ENCODE peak calls at places on chromosomes 3 and 15, in five cellular contexts. Q is uterus; G is endothelial cell of umbilical vein; H is CD8-positive, alpha-beta T cell; J is right lobe of liver. R is an unnamed sample.

GRCh38 chr15:29461877-29462276 is 192.3 kb upstream of the NSMCE3 start:
- DNase-seq in Q (no peak), G (no peak), H (no peak), J (no peak), R (no peak)

GRCh38 chr3:33061782-33062181 is 35.2 kb downstream of the GLB1 start:
- DNase-seq in J (no peak), Q (no peak), G (no peak), H (no peak), R (no peak)

GRCh38 chr3:148006508-148006907 is 597.3 kb downstream of the ZIC1 start:
- DNase-seq in J (no peak), Q (no peak), H (no peak), G (no peak), R (no peak)

GRCh38 chr3:15629860-15630597 is 28.5 kb downstream of the BTD start:
- DNase-seq in J (no peak), G (peak; percentile 91), Q (peak; percentile 77), H (peak; percentile 34), R (no peak)

GRCh38 chr15:67674983-67675382 is 132.5 kb downstream of the MAP2K5 start:
- DNase-seq in Q (no peak), H (no peak), G (no peak), J (no peak), R (no peak)

GRCh38 chr3:47464603-47465002 is 11.1 kb downstream of the SCAP start:
- DNase-seq in Q (no peak), J (no peak), G (peak; percentile 37), H (no peak), R (no peak)

GRCh38 chr3:61975199-61975598 is 398.2 kb downstream of the FEZF2 start:
- DNase-seq in Q (no peak), J (no peak), G (no peak), H (no peak), R (no peak)

GRCh38 chr3:36891651-36892268 is 53.1 kb downstream of the TRANK1 start:
- DNase-seq in H (no peak), G (no peak), J (no peak), Q (no peak), R (no peak)

GRCh38 chr15:48463366-48463880 is 132.2 kb downstream of the DUT start:
- DNase-seq in Q (no peak), J (no peak), G (no peak), H (no peak), R (no peak)

GRCh38 chr3:55690161-55690560 is 203.1 kb upstream of the WNT5A start:
- DNase-seq in J (no peak), H (no peak), Q (no peak), G (no peak), R (no peak)

GRCh38 chr3:21484323-21485154 is 266.5 kb downstream of the ZNF385D start:
- DNase-seq in J (peak; percentile 21), G (peak; percentile 61), Q (peak; percentile 47), H (no peak), R (no peak)

GRCh38 chr15:24784506-24784905 is 108.9 kb downstream of the NPAP1 start:
- DNase-seq in G (no peak), H (no peak), J (no peak), Q (no peak), R (no peak)

GRCh38 chr15:90009301-90010063 is 8.4 kb downstream of the ZNF710 start:
- DNase-seq in J (peak; percentile 66), Q (no peak), G (no peak), H (no peak), R (no peak)

DNA sequence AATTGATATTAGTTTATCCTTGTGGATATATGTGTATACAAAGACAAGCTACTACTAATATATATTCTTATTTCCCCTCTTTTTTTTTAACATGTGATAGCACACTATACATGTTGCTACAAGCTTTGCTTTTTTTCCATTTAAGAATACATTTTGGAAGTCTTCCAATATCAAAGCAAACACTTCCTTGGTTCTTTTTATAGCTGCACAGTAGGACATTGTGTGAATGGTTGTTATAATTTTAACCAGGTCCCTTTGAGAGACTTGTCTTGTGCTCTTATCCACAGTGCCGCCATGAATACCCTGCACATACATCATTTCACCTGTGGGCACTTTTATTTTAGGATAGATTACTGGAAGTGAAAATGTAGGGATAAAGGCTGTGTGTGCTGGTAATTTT is 88.7 kb downstream of the CACNA2D3 start:
- DNase-seq in J (no peak), H (no peak), G (no peak), Q (no peak), R (no peak)
- H3K9me3 ChIP-seq in J (no peaks in the 10 kb centered on the region), H (no peaks in the 10 kb centered on the region), G (peaks cover 8% of the 10 kb centered on the region), Q (no peaks in the 10 kb centered on the region), R (no peaks in the 10 kb centered on the region)

GRCh38 chr3:141384575-141384974 is 16.3 kb downstream of the ZBTB38 start:
- DNase-seq in J (no peak), H (no peak), Q (no peak), G (no peak), R (no peak)

GRCh38 chr3:141384157-141384556 is 15.9 kb downstream of the ZBTB38 start:
- DNase-seq in H (no peak), G (no peak), J (no peak), Q (no peak), R (no peak)

GRCh38 chr3:141382571-141382970 is 14.3 kb downstream of the ZBTB38 start:
- DNase-seq in Q (no peak), H (no peak), G (no peak), J (no peak), R (no peak)

GRCh38 chr3:141385386-141386079 is 17.2 kb downstream of the ZBTB38 start:
- DNase-seq in G (no peak), H (no peak), Q (no peak), J (no peak), R (no peak)

DNA sequence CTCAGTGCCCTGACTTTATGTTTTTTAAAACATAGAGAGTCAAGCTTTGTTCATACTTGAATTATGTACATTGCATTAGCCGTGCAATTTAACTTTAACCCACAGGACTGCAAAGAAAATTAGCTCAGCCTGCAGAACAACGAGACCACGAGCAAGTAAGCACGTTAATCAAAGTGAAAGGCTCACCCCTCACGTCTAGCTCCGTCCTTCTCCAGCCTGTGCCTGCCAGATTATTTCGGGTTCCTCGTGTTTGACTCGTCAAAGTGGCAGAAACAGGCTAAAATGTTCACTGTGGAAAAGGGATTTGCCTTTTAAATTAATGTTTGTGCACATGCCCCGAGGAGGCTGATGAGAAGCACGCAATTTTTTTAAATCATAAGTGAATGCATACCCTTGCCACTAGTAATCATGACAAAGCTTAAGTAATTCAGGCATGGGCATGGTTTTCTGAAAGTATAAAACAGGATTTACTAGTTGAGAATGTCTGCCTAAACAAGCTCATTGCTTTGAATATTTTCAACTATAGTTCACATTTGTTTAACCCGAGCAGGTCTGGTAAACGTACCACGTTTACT is 15.3 kb downstream of the ZBTB38 start:
- DNase-seq in H (no peak), J (no peak), Q (no peak), G (no peak), R (no peak)
- H3K4me3 ChIP-seq in H (no peak overlapping the region), J (no peak overlapping the region), Q (peak overlapping the region; percentile 10), G (no peak overlapping the region), R (peak overlapping the region; percentile 27)

GRCh38 chr3:183080628-183081027 is 18.7 kb downstream of the MCCC1 start:
- DNase-seq in H (no peak), G (no peak), J (no peak), Q (no peak), R (no peak)
- H3K9me3 ChIP-seq in H (no peaks in the 10 kb centered on the region), G (no peaks in the 10 kb centered on the region), J (no peaks in the 10 kb centered on the region), Q (no peaks in the 10 kb centered on the region), R (no peaks in the 10 kb centered on the region)

DNA sequence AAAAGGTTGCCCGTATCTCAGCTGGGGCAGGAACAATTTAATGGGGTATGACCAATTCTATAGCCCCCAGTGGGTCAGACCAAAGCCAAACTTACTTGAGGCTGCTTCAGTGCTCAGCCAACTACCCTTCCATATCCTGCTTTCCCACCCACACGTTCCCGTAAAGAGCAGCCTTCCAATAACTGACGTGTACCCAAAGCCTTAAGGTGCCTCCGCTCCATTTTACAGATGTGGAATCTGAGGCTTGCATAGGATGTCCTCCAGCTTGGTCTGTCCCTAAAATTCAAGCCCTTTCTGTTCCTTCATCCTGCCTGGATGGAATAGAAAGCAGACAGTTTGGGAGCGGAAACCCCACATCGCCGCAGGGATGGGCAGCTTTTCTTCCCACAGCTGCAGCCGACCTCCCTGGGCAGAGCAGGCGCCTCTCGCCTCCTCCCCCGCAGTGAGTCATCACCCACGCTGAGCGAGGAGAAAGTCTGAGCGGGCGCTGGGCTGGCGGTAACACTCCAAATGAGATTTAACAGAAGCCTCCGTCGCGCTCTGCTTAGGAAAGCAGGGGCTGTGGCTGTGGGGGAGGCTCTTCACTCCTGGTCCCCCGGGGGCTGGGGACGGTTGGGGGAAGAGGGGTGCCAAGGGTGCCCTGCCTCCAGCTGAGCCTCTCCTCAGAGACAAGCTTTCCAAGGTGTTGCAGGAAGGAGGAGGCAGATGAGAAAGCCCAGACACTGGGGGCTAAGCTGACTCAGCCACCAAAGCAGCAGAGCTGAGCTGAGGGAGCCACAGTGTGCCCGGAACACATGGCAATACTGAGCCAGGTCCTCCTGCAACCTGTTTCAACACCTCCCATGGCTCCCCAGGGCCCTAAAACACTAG is 57.8 kb upstream of the HRH1 start:
- DNase-seq in J (no peak), G (peak; percentile 77), Q (peak; percentile 89), H (no peak), R (no peak)
- H3K4me3 ChIP-seq in J (no peak overlapping the region), G (peak overlapping the region; percentile 3), Q (peak overlapping the region; percentile 25), H (no peak overlapping the region), R (peak overlapping the region; percentile 29)

GRCh38 chr15:87207251-87207650 is 1049.3 kb downstream of the NTRK3 start:
- DNase-seq in Q (no peak), G (no peak), J (no peak), H (no peak), R (no peak)

GRCh38 chr15:87200149-87200548 is 1056.4 kb downstream of the NTRK3 start:
- DNase-seq in J (no peak), G (no peak), Q (no peak), H (no peak), R (no peak)

DNA sequence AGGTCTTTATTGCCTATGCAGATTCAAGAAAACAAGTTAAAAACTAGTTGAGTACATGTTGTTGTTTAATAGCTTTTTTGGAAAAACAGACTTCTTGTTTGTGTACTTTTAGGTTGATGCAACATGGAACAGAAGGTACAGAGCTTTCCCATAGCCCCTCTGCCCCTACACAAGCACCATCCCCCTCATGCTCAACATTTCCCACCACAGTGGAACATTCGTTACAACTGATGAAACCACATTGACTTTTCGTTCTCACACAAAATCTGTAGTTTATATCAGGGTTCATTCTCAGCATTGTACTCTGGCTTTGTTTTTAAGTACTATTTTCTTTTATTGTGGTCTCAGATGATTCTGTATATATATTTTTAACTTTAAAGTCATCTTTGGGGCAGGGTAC is 1054.6 kb downstream of the NTRK3 start:
- DNase-seq in J (no peak), G (no peak), H (no peak), Q (no peak), R (no peak)
- H3K9me3 ChIP-seq in J (no peaks in the 10 kb centered on the region), G (peaks cover 4% of the 10 kb centered on the region), H (no peaks in the 10 kb centered on the region), Q (no peaks in the 10 kb centered on the region), R (no peaks in the 10 kb centered on the region)

GRCh38 chr3:64300790-64301423 is 75.6 kb upstream of the PRICKLE2 start:
- DNase-seq in Q (no peak), G (no peak), H (no peak), J (no peak), R (no peak)
- H3K4me3 ChIP-seq in Q (no peak overlapping the region), G (no peak overlapping the region), H (no peak overlapping the region), J (no peak overlapping the region), R (no peak overlapping the region)

DNA sequence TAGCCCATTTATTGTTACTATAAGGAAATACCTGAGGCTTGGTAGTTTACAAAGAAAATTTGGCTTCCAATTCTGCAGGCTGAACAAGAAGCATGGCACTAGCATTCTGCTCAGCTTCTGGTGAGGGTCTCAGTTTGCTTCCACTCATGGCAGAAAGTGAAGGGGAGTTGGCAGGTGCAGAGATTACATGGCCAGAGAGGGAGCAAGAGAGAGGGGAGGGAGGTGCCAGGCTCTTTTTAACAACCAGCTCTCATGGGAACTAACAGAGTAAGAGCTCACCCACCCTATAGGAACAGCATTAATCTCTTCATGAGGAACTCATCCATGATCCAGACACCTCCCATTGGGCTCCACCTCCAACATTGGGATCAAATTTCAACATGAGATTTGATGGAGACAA is 437.9 kb downstream of the CHL1 start:
- DNase-seq in H (no peak), J (no peak), G (no peak), Q (no peak), R (no peak)
- H3K9me3 ChIP-seq in H (no peaks in the 10 kb centered on the region), J (no peaks in the 10 kb centered on the region), G (no peaks in the 10 kb centered on the region), Q (no peaks in the 10 kb centered on the region), R (no peaks in the 10 kb centered on the region)